ENCODE peak calls at places on chromosomes 13 and 19, in five cellular contexts. R is stimulated activated CD8-positive, alpha-beta memory T cell treated with anti-CD3 and anti-CD28 coated beads, Interleukin-12 subunit alpha, Interleukin-12 subunit beta, amount 100 ng/mL, for 1 hour; B is mucosa of gallbladder; P is frontal cortex; E is tibial nerve. I is an unnamed sample.
A peak's percentile ranks its signal among the peaks of the same experiment; 100 is the strongest.

GRCh38 chr13:113040597-113041292 is 64.8 kb upstream of the F7 start:
- DNase-seq in P (no peak), B (no peak), R (no peak), E (no peak), I (no peak)

GRCh38 chr19:13784731-13785452 is 10.4 kb upstream of the ZSWIM4 start:
- DNase-seq in R (peak; percentile 59), P (no peak), B (peak; percentile 77), E (peak; percentile 60), I (peak; percentile 62)

GRCh38 chr13:23292596-23292995 is 111.8 kb downstream of the SGCG start:
- DNase-seq in E (no peak), P (no peak), B (no peak), R (no peak), I (no peak)

GRCh38 chr13:31485651-31486051 is 253.7 kb upstream of the RXFP2 start:
- DNase-seq in E (no peak), R (no peak), B (no peak), P (no peak), I (no peak)

GRCh38 chr19:14683439-14683838 is 6.4 kb upstream of the ZNF333 start:
- DNase-seq in E (no peak), P (no peak), B (no peak), R (no peak), I (no peak)

GRCh38 chr19:1214862-1215731 is 9.5 kb downstream of the STK11 start:
- DNase-seq in B (no peak), E (no peak), P (no peak), R (no peak), I (no peak)

GRCh38 chr19:5914946-5915781 is 1.1 kb downstream of the CAPS start:
- DNase-seq in R (no peak), B (peak; percentile 51), P (no peak), E (no peak), I (no peak)

GRCh38 chr19:29849234-29849633 is 37.4 kb downstream of the CCNE1 start:
- DNase-seq in E (no peak), B (no peak), R (no peak), P (no peak), I (no peak)

GRCh38 chr13:113573065-113573464 is 11.5 kb upstream of the TFDP1 start:
- DNase-seq in R (no peak), E (no peak), B (no peak), P (no peak), I (no peak)

GRCh38 chr19:6465006-6465405 is 935 bp downstream of the CRB3 start:
- DNase-seq in E (no peak), B (no peak), P (no peak), R (no peak), I (no peak)

GRCh38 chr13:49540552-49540951 is 44.8 kb downstream of the PHF11 start:
- DNase-seq in E (no peak), R (no peak), B (no peak), P (no peak), I (no peak)

GRCh38 chr13:107886118-107886517 is 329.2 kb downstream of the LIG4 start:
- DNase-seq in R (no peak), P (no peak), E (no peak), B (no peak), I (no peak)

GRCh38 chr13:111210488-111210887 is 95.4 kb downstream of the ARHGEF7 start:
- DNase-seq in P (peak; percentile 41), E (no peak), B (no peak), R (no peak), I (no peak)